ENCODE peak calls at places on chromosome 18, in nine cellular contexts. P is GM20000, Q is GM23338, E is glutamatergic neuron, F is ascending aorta, D is astrocyte of the spinal cord, V is left ventricle myocardium inferior, U is breast epithelium, G is nephron progenitor cell. J is an unnamed sample.

GRCh38 chr18:43501099-43501498 is 223.8 kb upstream of the SYT4 start:
- DNase-seq in P (no peak), Q (no peak), E (no peak), F (no peak), D (no peak), V (no peak), U (no peak), G (no peak), J (no peak)

GRCh38 chr18:23401400-23402347 is 51.4 kb upstream of the RIOK3 start:
- DNase-seq in P (no peak), Q (peak; percentile 63), E (peak; percentile 36), F (no peak), D (peak; percentile 73), V (no peak), U (no peak), G (peak; percentile 58), J (no peak)

GRCh38 chr18:10744653-10745052 is 218.8 kb downstream of the NAPG start:
- DNase-seq in P (no peak), Q (no peak), E (no peak), F (no peak), D (no peak), V (no peak), U (no peak), G (no peak), J (no peak)

GRCh38 chr18:22710628-22711380 is 222.3 kb upstream of the RBBP8 start:
- DNase-seq in P (no peak), Q (peak; percentile 24), E (peak; percentile 41), F (peak; percentile 12), D (peak; percentile 61), V (peak; percentile 33), U (no peak), G (peak; percentile 46), J (peak; percentile 49)

GRCh38 chr18:57410749-57411148 is 24.4 kb upstream of the ONECUT2 start:
- DNase-seq in P (no peak), Q (no peak), E (no peak), F (no peak), D (no peak), V (no peak), U (no peak), G (no peak), J (no peak)

GRCh38 chr18:13296868-13297574 is 78.5 kb downstream of the LDLRAD4 start:
- DNase-seq in P (no peak), Q (no peak), E (no peak), F (no peak), D (no peak), V (no peak), U (no peak), G (no peak), J (no peak)

GRCh38 chr18:73893879-73894278 is 253.8 kb downstream of the FBXO15 start:
- DNase-seq in P (no peak), Q (no peak), E (no peak), F (no peak), D (no peak), V (no peak), U (no peak), G (no peak), J (no peak)

GRCh38 chr18:36187138-36187825 is at the start of gene MOCOS:
- DNase-seq in P (peak; percentile 88), Q (peak; percentile 88), E (peak; percentile 79), F (peak; percentile 38), D (peak; percentile 54), V (peak; percentile 82), U (peak; percentile 82), G (peak; percentile 92), J (peak; percentile 33)

GRCh38 chr18:12531747-12532146 is 124.0 kb downstream of the PRELID3A start:
- DNase-seq in P (no peak), Q (no peak), E (peak; percentile 24), F (no peak), D (no peak), V (no peak), U (no peak), G (no peak), J (no peak)

GRCh38 chr18:45734944-45735343 is 11.0 kb downstream of the SLC14A1 start:
- DNase-seq in P (no peak), Q (no peak), E (no peak), F (no peak), D (no peak), V (no peak), U (no peak), G (no peak), J (no peak)

GRCh38 chr18:45739848-45740247 is 15.9 kb downstream of the SLC14A1 start:
- DNase-seq in P (no peak), Q (no peak), E (no peak), F (no peak), D (no peak), V (no peak), U (no peak), G (no peak), J (no peak)

GRCh38 chr18:45741056-45741455 is 17.1 kb downstream of the SLC14A1 start:
- DNase-seq in P (no peak), Q (no peak), E (no peak), F (no peak), D (no peak), V (no peak), U (no peak), G (no peak), J (no peak)

GRCh38 chr18:45739268-45739667 is 15.3 kb downstream of the SLC14A1 start:
- DNase-seq in P (no peak), Q (no peak), E (no peak), F (no peak), D (no peak), V (no peak), U (no peak), G (no peak), J (no peak)

GRCh38 chr18:45738660-45739059 is 14.7 kb downstream of the SLC14A1 start:
- DNase-seq in P (no peak), Q (peak; percentile 32), E (no peak), F (no peak), D (no peak), V (no peak), U (no peak), G (no peak), J (no peak)
- TF ChIP-seq CTCF in P (no peak), Q (peak; percentile 46), E (no peak), F (no peak), D (no peak), V (peak; percentile 32), U (no peak), G (no peak), J (no peak)

GRCh38 chr18:54357660-54358494 is at the start of the genes C18orf54 and STARD6:
- DNase-seq in P (peak; percentile 94), Q (peak; percentile 97), E (peak; percentile 95), F (peak; percentile 45), D (peak; percentile 91), V (peak; percentile 85), U (peak; percentile 78), G (peak; percentile 90), J (peak; percentile 40)
- TF ChIP-seq CTCF in P (peak; percentile 37), Q (peak; percentile 78), E (peak; percentile 62), F (no peak), D (peak; percentile 27), V (peak; percentile 49), U (no peak), G (peak; percentile 31), J (no peak)

DNA sequence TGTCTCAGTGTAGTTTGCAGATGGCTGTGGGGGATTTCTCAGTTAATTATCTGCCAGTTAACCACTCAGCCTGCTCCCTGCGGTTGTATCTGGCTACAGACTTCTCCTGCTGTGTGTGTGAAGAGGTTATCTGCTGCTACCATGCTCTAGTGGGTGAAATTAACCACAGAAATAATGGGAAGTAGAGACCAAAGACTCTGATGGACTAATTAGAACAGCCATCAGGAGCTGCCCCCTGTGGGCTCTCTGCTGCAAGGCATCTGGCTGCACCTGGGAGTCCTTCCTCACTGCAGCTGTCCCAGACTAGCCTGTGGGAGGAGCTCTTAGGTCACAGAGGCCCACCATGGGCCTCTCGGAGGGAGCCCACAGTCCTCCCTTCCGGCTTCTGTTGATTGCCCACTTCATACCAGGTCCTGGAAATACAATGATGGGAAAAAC is 66.6 kb downstream of the CTIF start:
- DNase-seq in P (peak; percentile 57), Q (peak; percentile 87), E (peak; percentile 82), F (no peak), D (peak; percentile 35), V (no peak), U (no peak), G (peak; percentile 47), J (no peak)
- TF ChIP-seq CTCF in P (peak; percentile 56), Q (peak; percentile 88), E (no peak), F (no peak), D (peak; percentile 50), V (no peak), U (no peak), G (peak; percentile 30), J (no peak)

DNA sequence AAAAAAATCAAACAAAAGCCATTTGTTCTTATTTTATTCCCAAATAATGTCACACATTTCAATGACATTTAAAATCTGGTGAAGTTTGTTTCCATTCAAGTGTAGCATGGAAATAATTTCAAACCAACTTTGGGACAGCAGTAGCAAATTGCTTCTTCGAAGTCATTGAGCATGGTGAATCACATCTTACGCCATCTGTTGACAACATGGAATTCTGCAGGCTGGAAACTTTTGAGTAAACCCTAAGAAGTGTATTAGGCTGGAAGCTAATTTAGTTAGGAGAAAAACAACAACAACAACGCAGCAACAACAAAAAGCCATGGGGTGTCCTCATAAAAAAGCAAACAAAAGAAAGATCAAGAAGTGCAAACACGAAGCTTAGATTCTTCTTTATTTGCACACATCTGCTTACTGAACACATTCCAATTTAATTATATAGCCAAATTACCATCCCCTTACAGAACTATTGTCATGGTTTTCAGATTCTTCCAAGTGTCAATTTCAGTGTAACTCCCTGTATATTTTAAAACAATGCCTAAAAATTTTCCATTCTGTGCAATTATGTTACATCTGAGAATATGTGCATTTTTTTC is 659.0 kb upstream of the CDH7 start:
- DNase-seq in P (peak; percentile 1), Q (peak; percentile 82), E (no peak), F (no peak), D (peak; percentile 18), V (no peak), U (no peak), G (peak; percentile 13), J (no peak)
- TF ChIP-seq CTCF in P (no peak), Q (peak; percentile 69), E (peak; percentile 48), F (no peak), D (peak; percentile 48), V (peak; percentile 68), U (peak; percentile 29), G (peak; percentile 61), J (no peak)

DNA sequence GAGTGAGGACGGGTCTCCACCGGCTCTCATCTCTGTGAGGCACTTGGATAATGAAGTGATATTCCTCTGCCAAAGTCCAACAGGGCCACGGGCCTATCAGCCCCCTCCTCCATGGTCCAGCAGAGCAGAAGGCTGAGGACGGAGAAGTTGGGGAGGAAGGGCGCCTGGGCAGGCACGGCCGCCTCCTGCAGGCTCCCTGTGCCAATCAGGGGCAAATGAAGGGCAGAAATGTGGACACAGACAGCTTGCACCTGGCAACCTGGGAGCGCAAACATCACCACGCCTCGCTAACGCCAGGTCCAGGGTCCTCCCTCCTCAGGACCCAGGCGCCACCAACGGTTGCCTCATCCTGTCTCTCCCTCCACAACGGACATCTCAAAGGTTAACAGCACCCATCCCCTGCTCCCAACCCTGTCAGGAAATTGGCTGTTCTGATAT is 24.3 kb downstream of the SMAD7 start:
- DNase-seq in P (no peak), Q (no peak), E (no peak), F (no peak), D (no peak), V (no peak), U (no peak), G (no peak), J (no peak)
- TF ChIP-seq CTCF in P (no peak), Q (no peak), E (no peak), F (no peak), D (no peak), V (no peak), U (no peak), G (no peak), J (no peak)

J was measured in omental fat pad.